ENCODE peak calls at places on chromosomes 16 and 17, in eight cellular contexts. S is GM23338; E is CD8-positive, alpha-beta T cell; Q is H1; W is A549; C is lower leg skin; Y is cardiac fibroblast; U is GM12865. L is an unnamed sample.

GRCh38 chr17:50101346-50102163 is 6.4 kb downstream of the PDK2 start:
- DNase-seq in S (peak), E (no peak), W (no peak), Q (no peak), U (no peak), Y (no peak), C (no peak), L (peak)

GRCh38 chr17:7034955-7035590 is 742 bp upstream of the SLC16A13 start:
- DNase-seq in Q (no peak), C (no peak), U (peak), E (no peak), W (no peak), Y (no peak), S (no peak), L (no peak)

GRCh38 chr16:2090819-2091721 is 43.3 kb downstream of the TSC2 start:
- DNase-seq in C (no peak), E (no peak), Q (peak), U (peak), S (peak), Y (peak), W (peak), L (no peak)

GRCh38 chr17:73770115-73770848 is 126.0 kb upstream of the SDK2 start:
- DNase-seq in C (peak), E (no peak), Y (peak), U (no peak), S (no peak), W (peak), Q (no peak), L (peak)

GRCh38 chr17:49969134-49969759 is at the start of gene DLX4:
- DNase-seq in C (peak), U (no peak), Q (peak), S (peak), E (no peak), Y (no peak), W (no peak), L (no peak)

GRCh38 chr16:68065716-68066305 is 19.4 kb upstream of the NFATC3 start:
- DNase-seq in E (no peak), Q (no peak), Y (peak), U (no peak), W (no peak), S (no peak), C (peak), L (peak)

GRCh38 chr16:24771132-24771778 is 41.8 kb downstream of the TNRC6A start:
- DNase-seq in C (no peak), W (no peak), U (peak), Q (no peak), S (no peak), E (no peak), Y (peak), L (peak)

GRCh38 chr17:7557147-7557764 is 1.3 kb upstream of the TNFSF13 start:
- DNase-seq in W (no peak), U (no peak), S (peak), Y (no peak), C (no peak), Q (no peak), E (no peak), L (no peak)

GRCh38 chr16:85390511-85391174 is 222.5 kb upstream of the GSE1 start:
- DNase-seq in Y (peak), Q (peak), W (peak), U (no peak), S (no peak), C (peak), E (no peak), L (peak)

GRCh38 chr16:11581677-11582076 is 5.0 kb downstream of the LITAF start:
- DNase-seq in S (peak), W (no peak), U (peak), E (no peak), C (no peak), Y (no peak), Q (no peak), L (no peak)

GRCh38 chr16:57389087-57389468 is 15.5 kb upstream of the CCL17 start:
- DNase-seq in E (no peak), C (no peak), Y (no peak), S (no peak), U (no peak), Q (no peak), W (no peak), L (no peak)

GRCh38 chr16:57388359-57389086 is 16.0 kb upstream of the CCL17 start:
- DNase-seq in S (no peak), Q (no peak), U (peak), Y (no peak), C (no peak), W (peak), E (no peak), L (no peak)

GRCh38 chr16:57385083-57385482 is 12.8 kb downstream of the CX3CL1 start:
- DNase-seq in U (no peak), C (no peak), Y (no peak), Q (no peak), W (no peak), E (no peak), S (no peak), L (no peak)

GRCh38 chr16:57386381-57386951 is 14.2 kb downstream of the CX3CL1 start:
- DNase-seq in Y (peak), E (no peak), Q (no peak), C (no peak), W (no peak), S (no peak), U (no peak), L (peak)

DNA sequence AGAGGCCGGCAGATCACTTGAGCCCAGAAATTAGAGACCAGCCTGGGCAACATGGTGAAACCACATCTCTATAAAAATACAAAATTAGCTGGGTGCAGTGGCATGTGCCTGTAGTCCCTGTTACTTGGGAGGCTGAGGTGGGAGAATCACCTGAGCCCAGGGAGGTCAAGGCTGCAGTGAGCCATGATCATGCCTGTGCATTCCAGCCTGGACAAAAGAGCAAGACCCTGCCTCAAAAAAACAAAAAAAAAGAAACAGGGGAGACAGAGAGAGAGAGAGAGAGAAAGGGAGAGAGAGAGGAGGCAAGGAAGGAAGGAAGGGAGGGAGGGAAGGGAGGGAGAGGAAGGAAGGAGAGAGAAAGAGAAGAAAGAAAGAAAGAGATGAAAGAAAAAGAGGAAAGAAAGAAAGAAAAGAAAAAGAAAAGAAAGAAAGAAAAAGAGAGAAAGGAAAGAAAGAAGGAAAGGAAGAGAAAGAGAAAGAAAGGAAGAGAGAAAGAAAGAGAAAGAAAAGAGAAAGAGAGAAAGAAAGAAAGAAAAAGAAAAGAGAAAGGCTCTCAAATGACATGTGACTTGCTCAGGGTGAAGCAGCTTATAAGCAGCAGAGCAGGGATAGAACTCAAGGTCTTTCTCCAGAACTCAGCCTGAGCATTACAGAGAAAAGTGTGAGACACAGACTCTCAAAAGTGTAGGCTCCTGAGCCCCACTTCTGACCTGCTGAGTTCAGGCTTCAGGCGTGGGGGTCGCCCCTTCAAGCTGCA is 15.5 kb downstream of the CX3CL1 start:
- DNase-seq in Q (no peak), C (no peak), Y (no peak), U (peak), S (no peak), E (no peak), W (no peak), L (no peak)
- H3K4me3 ChIP-seq in Q (no peak), C (no peak), Y (no peak), U (no peak), S (no peak), E (no peak), W (no peak), L (no peak)

GRCh38 chr16:55510185-55510805 is 1.4 kb downstream of the LPCAT2 start:
- DNase-seq in Y (no peak), S (no peak), U (no peak), C (no peak), W (no peak), E (no peak), Q (no peak), L (no peak)
- H3K4me3 ChIP-seq in Y (no peak), S (peak), U (no peak), C (no peak), W (no peak), E (no peak), Q (no peak), L (peak)

DNA sequence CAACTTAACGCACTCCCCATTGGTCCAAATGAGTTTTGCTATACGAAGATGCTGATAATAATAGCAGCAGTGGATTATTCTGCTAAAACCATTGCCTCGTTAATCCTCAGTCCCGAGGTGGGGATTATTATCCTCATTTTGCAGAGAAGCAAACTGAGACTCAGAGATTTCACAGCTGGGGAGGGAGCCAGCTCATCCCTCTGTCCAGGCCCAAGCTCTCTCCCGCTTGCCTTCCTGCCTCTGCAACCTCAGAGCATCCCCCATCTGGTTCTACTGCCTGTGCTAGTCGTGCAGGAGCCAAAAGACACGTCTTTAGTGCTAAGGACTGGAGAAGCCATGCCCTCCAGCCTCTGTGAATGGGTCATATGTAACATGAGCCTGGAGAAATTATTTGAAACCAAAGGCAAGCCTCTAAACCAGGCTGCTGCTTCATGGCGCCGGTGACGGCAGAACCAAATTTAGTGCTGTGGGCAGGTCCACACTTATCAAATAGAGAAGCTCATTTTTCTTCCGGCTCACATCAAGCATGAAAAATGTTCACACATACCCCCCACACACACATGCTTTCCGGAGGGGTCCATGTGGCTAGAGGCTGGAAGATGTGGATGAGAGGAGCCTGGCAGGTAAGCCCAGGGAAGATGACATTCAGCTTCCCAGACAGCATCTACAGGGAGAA is 13.5 kb downstream of the MAPT start:
- DNase-seq in Q (no peak), U (no peak), S (no peak), C (no peak), W (no peak), Y (no peak), E (no peak), L (no peak)
- H3K4me3 ChIP-seq in Q (no peak), U (no peak), S (no peak), C (no peak), W (no peak), Y (no peak), E (no peak), L (no peak)

GRCh38 chr17:41547921-41548843 is 20.1 kb upstream of the KRT19 start:
- DNase-seq in Q (no peak), U (no peak), Y (peak), E (no peak), S (no peak), W (peak), C (peak), L (peak)
- H3K4me3 ChIP-seq in Q (no peak), U (no peak), Y (no peak), E (peak), S (peak), W (peak), C (no peak), L (no peak)

GRCh38 chr17:40113961-40114272 is 7.9 kb upstream of the MSL1 start:
- DNase-seq in Q (no peak), U (no peak), S (no peak), E (no peak), Y (no peak), C (no peak), W (no peak), L (no peak)
- H3K4me3 ChIP-seq in Q (no peak), U (peak), S (peak), E (no peak), Y (no peak), C (no peak), W (peak), L (peak)

GRCh38 chr17:66675273-66675990 is 159.5 kb upstream of the CACNG5 start:
- DNase-seq in U (no peak), S (peak), Y (no peak), W (no peak), E (no peak), Q (no peak), C (peak), L (no peak)
- H3K4me3 ChIP-seq in U (no peak), S (no peak), Y (no peak), W (no peak), E (no peak), Q (no peak), C (no peak), L (no peak)

DNA sequence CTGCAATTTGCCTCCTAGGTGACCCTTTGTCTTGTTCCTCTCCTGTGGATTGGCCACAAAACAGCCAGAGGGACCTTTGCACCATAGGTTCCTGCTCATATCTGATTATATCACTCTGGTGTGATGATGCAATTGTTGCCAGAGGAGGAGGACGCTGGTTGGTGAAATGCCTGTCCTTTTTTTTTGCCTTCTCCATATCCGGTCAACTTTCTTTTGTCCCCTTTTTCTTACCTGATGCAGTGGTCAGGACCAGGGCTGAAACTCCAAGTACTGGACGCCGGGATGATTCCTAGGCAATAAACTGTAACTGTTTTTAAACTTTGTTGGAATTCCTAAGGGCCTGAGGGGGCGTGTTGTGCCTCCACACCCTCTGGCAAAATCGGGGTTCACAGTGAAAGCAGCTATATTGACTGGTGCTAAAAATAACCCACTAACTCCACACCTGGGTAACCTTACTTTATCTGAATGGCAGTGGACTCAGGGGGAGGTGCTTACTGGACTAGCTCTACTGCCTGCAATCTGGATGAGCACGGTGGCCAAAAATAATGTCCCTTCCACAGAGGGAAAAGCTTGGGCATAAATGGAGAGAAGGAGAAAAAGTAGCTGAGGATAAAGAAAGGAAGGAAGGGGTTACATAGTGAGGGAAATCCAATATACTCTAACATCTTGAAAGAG is 28.3 kb upstream of the ZNF423 start:
- DNase-seq in Y (no peak), W (no peak), E (no peak), Q (no peak), S (no peak), C (no peak), U (no peak), L (peak)
- H3K4me3 ChIP-seq in Y (no peak), W (no peak), E (no peak), Q (no peak), S (no peak), C (no peak), U (no peak), L (no peak)

GRCh38 chr17:3558603-3559269 is 1.1 kb upstream of the TRPV3 start:
- DNase-seq in C (no peak), W (no peak), U (peak), Y (peak), Q (no peak), S (no peak), E (no peak), L (peak)

GRCh38 chr17:3556239-3556904 is 1.2 kb downstream of the TRPV3 start:
- DNase-seq in Y (no peak), U (peak), S (no peak), W (no peak), Q (no peak), E (no peak), C (no peak), L (no peak)

GRCh38 chr17:3556905-3557767 is 476 bp downstream of the TRPV3 start:
- DNase-seq in U (peak), E (no peak), C (no peak), Q (no peak), Y (no peak), W (no peak), S (no peak), L (peak)

GRCh38 chr17:3559270-3559645 is 1.6 kb upstream of the TRPV3 start:
- DNase-seq in E (no peak), U (no peak), W (no peak), S (no peak), C (no peak), Y (no peak), Q (no peak), L (no peak)

DNA sequence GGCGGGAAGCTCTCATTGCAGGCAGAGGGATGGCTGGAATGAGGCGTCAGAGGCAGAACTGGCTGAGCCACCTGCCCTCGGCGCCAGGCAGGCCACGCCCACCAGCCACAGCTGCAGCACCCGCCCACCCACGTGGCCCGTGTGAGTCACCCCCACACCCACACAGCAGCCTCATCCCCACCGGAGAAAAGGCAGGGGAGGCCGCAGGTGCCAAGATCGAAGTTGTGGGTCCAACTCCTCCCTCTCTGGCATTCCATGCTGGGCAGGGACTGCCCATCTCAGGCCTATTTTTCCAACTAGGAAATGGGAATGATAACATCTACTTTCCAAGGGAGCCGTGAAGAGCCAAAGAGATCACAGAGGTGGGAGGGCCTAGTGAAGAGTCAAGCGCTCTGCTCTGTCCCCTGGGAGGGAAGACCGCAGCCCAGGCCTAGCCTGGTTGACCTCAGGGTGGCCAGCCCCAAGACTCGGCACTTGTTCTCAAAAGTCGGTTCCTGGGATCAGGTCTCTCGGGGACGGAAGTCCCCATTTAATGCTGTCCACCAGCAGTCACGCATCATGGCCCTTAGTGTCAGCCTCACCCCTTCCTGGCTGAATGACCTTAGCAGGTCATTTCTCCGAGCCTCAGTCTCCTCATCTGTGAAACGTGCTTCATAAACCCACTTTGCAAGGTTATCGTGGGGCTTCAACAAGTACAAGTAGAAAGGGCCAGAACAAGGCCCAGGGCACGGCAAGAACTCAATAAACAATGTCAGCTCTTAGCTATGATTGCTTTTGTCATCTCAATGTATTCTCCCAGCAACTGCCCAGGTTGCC is at the start of gene TRPV3:
- DNase-seq in E (peak), Q (no peak), Y (no peak), W (no peak), U (peak), C (peak), S (no peak), L (peak)
- H3K4me3 ChIP-seq in E (no peak), Q (no peak), Y (no peak), W (no peak), U (peak), C (no peak), S (no peak), L (no peak)

DNA sequence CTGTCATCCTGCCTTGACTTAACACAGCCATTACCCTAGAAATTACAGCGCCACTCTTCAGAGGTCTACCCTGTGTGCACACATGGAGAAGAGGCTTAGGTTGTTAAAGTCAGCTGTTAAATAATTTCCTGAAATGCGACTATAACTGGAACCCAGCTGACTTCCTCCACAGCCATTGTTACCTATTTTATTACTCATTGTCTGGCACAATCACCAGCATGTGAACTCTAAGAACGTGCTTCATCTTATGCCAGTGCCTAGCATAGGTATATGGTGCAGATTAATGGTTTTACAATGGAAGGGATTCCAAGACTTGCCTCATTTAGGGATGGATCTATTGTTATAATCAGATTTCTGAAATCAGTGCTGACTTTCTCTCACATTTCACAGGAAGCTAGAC is 11.9 kb downstream of the RDM1 start:
- DNase-seq in W (no peak), S (no peak), U (no peak), E (no peak), Q (no peak), Y (peak), C (no peak), L (no peak)
- H3K4me3 ChIP-seq in W (no peak), S (no peak), U (no peak), E (no peak), Q (no peak), Y (no peak), C (no peak), L (no peak)

GRCh38 chr17:81959362-81960129 is 1.4 kb downstream of the NOTUM start:
- DNase-seq in U (peak), C (no peak), Y (peak), S (peak), E (peak), W (peak), Q (peak), L (peak)
- H3K4me3 ChIP-seq in U (no peak), C (no peak), Y (no peak), S (peak), E (peak), W (peak), Q (no peak), L (peak)

L was measured in fibroblast of the aortic adventitia.